ENCODE peak calls at places on chromosomes 16 and 17, in ten cellular contexts. X is DND-41; J is fibroblast of mammary gland; W is neural crest cell; Q is AG04450; H is PC-9; S is activated CD8-positive, alpha-beta T cell treated with anti-CD3 and anti-CD28 coated beads for 36 hours; O is Panc1; Z is testis; Y is foreskin keratinocyte. U is an unnamed sample.

GRCh38 chr16:22660441-22661160 is 149.9 kb downstream of the NPIPB5 start:
- DNase-seq in O (no peak), Q (no peak), W (no peak), J (no peak), H (no peak), X (no peak), Z (no peak), Y (peak), S (no peak), U (no peak)

GRCh38 chr16:20181386-20181785 is 107.7 kb upstream of the GPR139 start:
- DNase-seq in O (no peak), H (no peak), X (no peak), J (no peak), W (no peak), S (no peak), Y (no peak), Z (no peak), Q (no peak), U (no peak)

GRCh38 chr17:81667754-81668153 is 1.2 kb downstream of the CCDC137 start:
- DNase-seq in Y (peak), S (no peak), W (no peak), X (peak), Q (no peak), Z (no peak), J (peak), H (no peak), O (no peak), U (no peak)

GRCh38 chr17:76643553-76644148 is at the start of gene ST6GALNAC1:
- DNase-seq in J (no peak), X (no peak), Z (peak), H (no peak), W (no peak), O (no peak), Y (no peak), Q (no peak), S (no peak), U (peak)

GRCh38 chr16:12628526-12628925 is 175.2 kb downstream of the CPPED1 start:
- DNase-seq in J (no peak), Z (no peak), Q (no peak), H (no peak), W (no peak), Y (no peak), X (no peak), S (no peak), O (no peak), U (no peak)

GRCh38 chr16:89801800-89802199 is 14.6 kb downstream of the FANCA start:
- DNase-seq in Y (no peak), W (no peak), O (no peak), Z (no peak), X (no peak), Q (no peak), J (peak), H (no peak), S (no peak), U (no peak)

GRCh38 chr16:17275076-17275732 is 195.6 kb downstream of the XYLT1 start:
- DNase-seq in S (peak), O (no peak), W (no peak), Z (no peak), J (no peak), Y (peak), Q (no peak), H (no peak), X (no peak), U (no peak)

GRCh38 chr16:25893332-25893731 is 201.6 kb downstream of the HS3ST4 start:
- DNase-seq in S (no peak), H (no peak), W (no peak), Y (no peak), J (no peak), Q (no peak), X (no peak), O (no peak), Z (peak), U (no peak)

GRCh38 chr17:34406196-34406595 is 43.2 kb upstream of the CCL1 start:
- DNase-seq in J (no peak), X (no peak), Y (no peak), H (no peak), S (no peak), W (no peak), Z (no peak), Q (no peak), O (no peak), U (no peak)

GRCh38 chr17:2410951-2411350 is 10.1 kb upstream of the MNT start:
- DNase-seq in W (no peak), Y (no peak), S (no peak), J (no peak), Q (no peak), H (no peak), O (no peak), X (no peak), Z (no peak), U (no peak)

GRCh38 chr17:14489986-14490385 is 189.1 kb downstream of the HS3ST3B1 start:
- DNase-seq in S (no peak), Q (no peak), J (no peak), W (no peak), Y (peak), H (no peak), Z (no peak), O (no peak), X (no peak), U (no peak)

GRCh38 chr16:89264800-89265550 is 47.5 kb downstream of the ZNF778 start:
- DNase-seq in W (no peak), Y (no peak), Z (no peak), X (no peak), O (no peak), S (no peak), H (no peak), J (no peak), Q (no peak), U (no peak)

GRCh38 chr16:12639044-12639443 is 164.6 kb downstream of the CPPED1 start:
- DNase-seq in Z (peak), H (peak), W (no peak), Q (no peak), S (no peak), X (no peak), J (peak), O (no peak), Y (peak), U (no peak)

GRCh38 chr17:78040561-78041400 is 82.3 kb downstream of the TNRC6C start:
- DNase-seq in J (peak), W (no peak), O (no peak), Y (peak), Z (peak), H (no peak), Q (no peak), X (no peak), S (peak), U (no peak)

GRCh38 chr17:55308613-55309332 is 44.0 kb downstream of the HLF start:
- DNase-seq in W (no peak), J (no peak), Z (no peak), H (no peak), Y (no peak), S (no peak), Q (no peak), X (no peak), O (no peak), U (no peak)

GRCh38 chr17:31318298-31319190 is 2.9 kb downstream of the EVI2A start:
- DNase-seq in X (peak), O (no peak), Z (peak), S (peak), Y (peak), Q (peak), H (no peak), J (peak), W (no peak), U (no peak)

GRCh38 chr16:78641463-78641862 is 542.0 kb downstream of the WWOX start:
- DNase-seq in O (no peak), Q (no peak), H (no peak), W (no peak), X (no peak), Y (no peak), S (no peak), Z (no peak), J (no peak), U (no peak)

GRCh38 chr17:49521521-49522185 is 26.6 kb downstream of the NGFR start:
- DNase-seq in H (no peak), S (no peak), Y (no peak), J (peak), W (no peak), X (no peak), Q (no peak), Z (no peak), O (no peak), U (no peak)

GRCh38 chr16:49441366-49441780 is 67.8 kb downstream of the C16orf78 start:
- DNase-seq in S (peak), Q (no peak), O (no peak), Y (no peak), J (no peak), H (no peak), W (peak), Z (no peak), X (peak), U (peak)

GRCh38 chr17:50175035-50175788 is 9.4 kb downstream of the SGCA start:
- DNase-seq in X (no peak), Z (no peak), S (no peak), J (peak), H (no peak), Q (no peak), W (no peak), O (no peak), Y (no peak), U (no peak)

GRCh38 chr16:73071131-73071940 is 23.4 kb upstream of the ZFHX3 start:
- DNase-seq in Q (no peak), W (no peak), Y (no peak), X (no peak), O (no peak), S (no peak), H (no peak), Z (peak), J (no peak), U (peak)

GRCh38 chr16:30986129-30986991 is 1.4 kb downstream of the HSD3B7 start:
- DNase-seq in Z (no peak), Y (no peak), W (no peak), Q (no peak), H (peak), J (no peak), S (no peak), O (no peak), X (no peak), U (no peak)

DNA sequence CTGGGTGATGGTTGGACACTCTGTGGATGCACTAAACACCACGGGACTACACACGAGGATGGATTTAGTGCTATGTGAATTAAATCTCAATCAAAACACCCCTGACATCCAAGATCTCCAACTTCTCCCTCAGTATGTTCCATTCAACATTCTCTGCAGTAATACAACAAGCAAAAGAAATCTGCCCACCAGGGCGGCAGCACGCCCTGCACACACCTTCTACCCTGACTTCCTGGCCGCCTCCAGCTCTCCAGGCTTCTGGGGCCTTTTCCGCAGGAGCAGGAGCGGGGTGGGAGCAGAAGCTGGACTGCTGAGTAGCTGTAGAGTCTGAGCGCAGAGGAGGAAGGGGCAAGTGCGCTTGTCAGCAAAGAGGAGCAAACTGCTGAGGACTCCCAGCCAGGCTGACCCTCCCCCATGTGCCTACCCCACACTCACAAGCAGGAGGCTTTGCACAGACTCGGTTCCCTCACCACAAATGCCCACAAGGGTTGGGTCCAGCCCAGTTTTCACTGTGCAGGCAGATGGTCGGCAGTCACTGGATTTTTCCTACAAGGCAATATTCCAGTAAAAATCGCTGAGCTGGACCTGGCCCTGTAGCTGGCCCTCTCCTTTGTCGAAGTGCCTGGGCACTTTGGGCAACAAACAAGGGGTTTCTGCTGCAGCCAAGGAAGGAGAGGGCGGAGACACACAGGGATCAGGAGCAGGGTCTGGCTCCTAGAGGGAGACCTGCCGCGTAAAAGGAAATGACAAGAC is 22.8 kb downstream of the ZDHHC7 start:
- DNase-seq in Z (no peak), J (no peak), X (no peak), S (no peak), W (no peak), O (no peak), Q (no peak), Y (no peak), H (no peak), U (no peak)
- TF ChIP-seq CTCF in Z (no peak), J (no peak), X (no peak), S (no peak), W (no peak), O (no peak), Q (no peak), Y (no peak), H (no peak), U (no peak)

DNA sequence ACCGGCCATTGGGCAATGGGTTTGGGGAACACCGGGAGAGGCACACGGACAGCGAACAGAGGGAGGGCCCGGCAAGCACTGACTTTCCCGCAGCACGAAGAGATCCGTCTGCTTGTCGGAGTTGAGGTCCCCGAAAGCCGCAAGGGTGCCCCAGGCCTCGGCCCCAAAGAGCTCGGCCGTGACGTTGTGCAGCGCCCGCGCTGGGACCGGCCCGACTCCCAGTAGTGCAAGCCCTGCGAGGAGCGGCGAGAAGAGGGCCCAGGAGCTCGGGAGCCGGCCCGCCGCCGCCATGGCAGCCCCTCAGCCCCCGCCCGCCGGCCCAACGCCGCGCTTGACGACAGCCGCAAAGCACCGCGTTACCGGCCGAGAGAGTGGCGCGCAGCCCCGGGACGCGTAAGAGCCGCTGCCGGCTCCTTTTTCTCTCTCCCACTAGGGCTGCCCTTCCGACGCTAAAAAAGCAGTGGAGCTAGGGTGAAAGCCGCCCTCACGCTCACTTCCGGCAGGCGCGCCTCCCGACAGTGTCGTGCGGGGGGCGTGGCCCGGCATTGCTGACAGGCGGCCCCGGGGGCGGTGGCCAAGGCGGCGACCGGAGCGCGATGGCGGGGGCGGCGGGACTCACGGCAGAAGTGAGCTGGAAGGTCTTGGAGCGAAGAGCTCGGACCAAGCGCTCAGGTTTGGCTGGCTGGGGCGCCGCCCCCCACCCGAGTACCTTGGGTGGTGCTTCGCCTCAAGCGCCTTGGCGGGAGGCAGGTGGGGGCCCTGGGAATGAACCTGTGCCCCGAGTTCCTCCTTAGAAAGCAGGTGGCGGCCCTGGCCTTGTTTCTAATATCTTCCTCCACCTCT is at the start of the genes ITFG1 and PHKB:
- DNase-seq in Y (peak), J (peak), O (no peak), S (peak), Q (peak), H (peak), X (peak), W (peak), Z (peak), U (peak)
- TF ChIP-seq CTCF in Y (peak), J (no peak), O (no peak), S (no peak), Q (no peak), H (no peak), X (peak), W (no peak), Z (no peak), U (no peak)

DNA sequence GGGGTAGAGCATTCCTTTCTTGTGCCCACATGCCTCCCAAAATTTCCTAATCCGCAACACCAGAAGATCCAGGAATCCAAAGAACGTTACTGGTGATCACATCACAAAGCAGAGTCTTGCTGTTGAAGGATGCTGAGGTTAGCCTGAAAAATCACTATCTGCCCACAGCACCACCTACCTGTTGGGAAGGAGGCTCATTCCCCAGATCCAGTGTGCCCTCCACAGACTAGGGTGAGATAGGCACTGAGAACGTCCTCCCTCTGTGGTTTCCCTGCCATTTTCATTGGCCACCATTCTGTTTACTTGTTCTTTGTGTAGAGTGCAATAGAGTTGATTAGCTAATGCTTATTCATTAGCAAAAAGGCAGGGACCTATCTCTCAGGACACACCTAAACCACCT is 30.3 kb downstream of the RCVRN start:
- DNase-seq in W (no peak), Z (no peak), X (no peak), Y (no peak), J (no peak), S (no peak), H (no peak), Q (no peak), O (no peak), U (no peak)
- TF ChIP-seq CTCF in W (no peak), Z (no peak), X (no peak), Y (no peak), J (no peak), S (no peak), H (no peak), Q (no peak), O (peak), U (no peak)

GRCh38 chr16:55056585-55057520 is 126.2 kb downstream of the IRX5 start:
- DNase-seq in J (no peak), H (no peak), Q (no peak), Z (no peak), Y (peak), W (peak), X (no peak), O (no peak), S (peak), U (peak)
- TF ChIP-seq CTCF in J (no peak), H (no peak), Q (no peak), Z (no peak), Y (peak), W (peak), X (no peak), O (no peak), S (no peak), U (no peak)

GRCh38 chr16:87822571-87822970 is 46.7 kb downstream of the SLC7A5 start:
- DNase-seq in Z (no peak), W (no peak), J (no peak), Q (no peak), O (no peak), H (no peak), Y (no peak), S (no peak), X (no peak), U (no peak)

GRCh38 chr16:87822002-87822390 is 47.3 kb downstream of the SLC7A5 start:
- DNase-seq in S (no peak), H (no peak), X (no peak), Y (no peak), J (no peak), W (no peak), Q (no peak), O (no peak), Z (no peak), U (no peak)

GRCh38 chr16:87824016-87824990 is 45.0 kb downstream of the SLC7A5 start:
- DNase-seq in H (no peak), Y (no peak), S (no peak), O (no peak), Z (no peak), Q (no peak), X (no peak), J (no peak), W (no peak), U (no peak)

GRCh38 chr16:87821346-87822001 is 47.8 kb downstream of the SLC7A5 start:
- DNase-seq in Z (no peak), J (no peak), O (no peak), S (no peak), X (peak), H (no peak), W (no peak), Y (no peak), Q (no peak), U (no peak)

GRCh38 chr16:87823146-87823929 is 46.0 kb downstream of the SLC7A5 start:
- DNase-seq in O (no peak), Y (peak), H (no peak), J (no peak), Q (no peak), X (no peak), S (no peak), W (no peak), Z (no peak), U (no peak)
- TF ChIP-seq CTCF in O (no peak), Y (peak), H (no peak), J (no peak), Q (no peak), X (no peak), S (no peak), W (no peak), Z (no peak), U (no peak)

GRCh38 chr17:67359960-67360817 is 6.2 kb downstream of the PSMD12 start:
- DNase-seq in H (no peak), Q (no peak), X (peak), Z (no peak), S (peak), O (no peak), Y (no peak), W (no peak), J (peak), U (peak)
- TF ChIP-seq CTCF in H (no peak), Q (peak), X (peak), Z (no peak), S (no peak), O (peak), Y (peak), W (no peak), J (peak), U (no peak)

DNA sequence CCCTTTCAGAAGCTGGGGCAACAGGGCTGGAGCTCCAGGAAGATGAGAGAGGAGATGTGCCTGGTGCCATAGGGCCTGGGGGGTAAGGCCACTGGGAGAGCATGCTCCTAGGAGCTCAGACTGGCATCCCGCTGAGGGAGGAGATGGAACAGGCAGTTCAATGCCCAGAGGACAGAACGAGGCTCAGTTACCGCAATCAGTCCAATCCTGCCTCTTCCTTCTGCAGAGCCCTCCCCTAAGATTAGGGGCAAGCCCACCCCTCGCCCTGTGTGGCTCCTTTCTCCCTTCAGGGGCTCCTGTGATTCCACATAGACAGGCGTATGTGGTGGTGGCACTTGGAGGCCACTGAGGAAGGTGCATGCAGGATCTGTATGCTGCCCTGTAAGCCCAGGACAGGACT is 2.4 kb downstream of the CCDC42 start:
- DNase-seq in Y (no peak), O (no peak), Q (no peak), J (no peak), S (no peak), X (no peak), H (no peak), W (no peak), Z (no peak), U (no peak)
- TF ChIP-seq CTCF in Y (no peak), O (no peak), Q (no peak), J (no peak), S (no peak), X (no peak), H (no peak), W (no peak), Z (no peak), U (no peak)

GRCh38 chr16:71460246-71460645 is 1.8 kb downstream of the ZNF23 start:
- DNase-seq in J (peak), X (no peak), Y (peak), H (no peak), W (no peak), O (no peak), S (no peak), Z (no peak), Q (peak), U (no peak)
- TF ChIP-seq CTCF in J (no peak), X (no peak), Y (no peak), H (no peak), W (no peak), O (no peak), S (no peak), Z (no peak), Q (no peak), U (no peak)